ENCODE peak calls at places on chromosomes 12 and 14, in five cellular contexts. O is fibroblast of lung, K is RWPE2, H is IMR-90, F is lower lobe of right lung. P is an unnamed sample.

GRCh38 chr14:21514341-21514740 is 3.2 kb upstream of the METTL3 start:
- DNase-seq in H (no peak), K (no peak), O (no peak), F (no peak), P (no peak)

GRCh38 chr12:112839386-112839972 is 47.9 kb downstream of the RPH3A start:
- DNase-seq in O (peak; percentile 4), F (no peak), H (peak; percentile 47), K (no peak), P (peak; percentile 60)

GRCh38 chr12:25197608-25198007 is 2.6 kb downstream of the ETFRF1 start:
- DNase-seq in K (no peak), O (no peak), H (no peak), F (no peak), P (no peak)

GRCh38 chr12:20368653-20369163 is 371 bp downstream of the PDE3A start:
- DNase-seq in F (no peak), O (peak; percentile 57), H (peak; percentile 37), K (no peak), P (peak; percentile 66)

GRCh38 chr12:33472299-33472698 is 32.7 kb upstream of the SYT10 start:
- DNase-seq in O (no peak), K (no peak), H (no peak), F (no peak), P (no peak)

GRCh38 chr14:31939934-31940333 is 137.2 kb upstream of the ARHGAP5 start:
- DNase-seq in F (no peak), H (no peak), K (no peak), O (no peak), P (no peak)

GRCh38 chr14:103126873-103127304 is 3.6 kb downstream of the TNFAIP2 start:
- DNase-seq in O (no peak), F (peak; percentile 78), K (no peak), H (no peak), P (no peak)

GRCh38 chr12:54340845-54341244 is 15.9 kb downstream of the COPZ1 start:
- DNase-seq in H (no peak), O (no peak), F (no peak), K (no peak), P (no peak)

GRCh38 chr12:54419088-54419887 is at the start of gene ITGA5:
- DNase-seq in K (peak; percentile 87), F (peak; percentile 81), H (peak; percentile 69), O (peak; percentile 81), P (no peak)

GRCh38 chr12:65739606-65740005 is 84.7 kb upstream of the HMGA2 start:
- DNase-seq in H (no peak), O (no peak), F (no peak), K (no peak), P (no peak)

GRCh38 chr12:32549675-32550079 is 129.4 kb upstream of the DNM1L start:
- DNase-seq in F (no peak), K (no peak), O (peak; percentile 67), H (peak; percentile 61), P (no peak)

GRCh38 chr12:52496054-52496453 is 3.0 kb upstream of the KRT6A start:
- DNase-seq in O (no peak), F (no peak), K (no peak), H (no peak), P (no peak)

GRCh38 chr14:36827861-36828260 is 166.2 kb downstream of the PAX9 start:
- DNase-seq in K (no peak), O (no peak), H (no peak), F (no peak), P (no peak)

GRCh38 chr12:113862570-113863454 is 103.3 kb downstream of the RBM19 start:
- DNase-seq in F (no peak), O (peak; percentile 87), K (no peak), H (peak; percentile 94), P (peak; percentile 25)

GRCh38 chr12:65015850-65016249 is 105.3 kb downstream of the WIF1 start:
- DNase-seq in O (no peak), H (no peak), F (no peak), K (no peak), P (no peak)

GRCh38 chr12:122987086-122987951 is 6.8 kb downstream of the ARL6IP4 start:
- DNase-seq in F (no peak), O (no peak), K (no peak), H (no peak), P (no peak)

GRCh38 chr14:94364037-94364436 is 24.4 kb downstream of the SERPINA1 start:
- DNase-seq in O (no peak), F (no peak), H (no peak), K (no peak), P (no peak)

GRCh38 chr12:48980953-48981756 is 3.0 kb downstream of the WNT1 start:
- DNase-seq in O (no peak), F (peak; percentile 57), H (peak; percentile 29), K (peak; percentile 63), P (no peak)

GRCh38 chr14:102590667-102591099 is 1.8 kb upstream of the RCOR1 start:
- DNase-seq in K (no peak), O (peak; percentile 53), H (peak; percentile 23), F (peak; percentile 55), P (no peak)

GRCh38 chr14:28754209-28754985 is 12.2 kb upstream of the FOXG1 start:
- DNase-seq in O (peak; percentile 57), F (no peak), H (peak; percentile 48), K (no peak), P (no peak)

GRCh38 chr12:41008472-41008871 is 179.6 kb upstream of the PDZRN4 start:
- DNase-seq in K (no peak), F (no peak), O (no peak), H (no peak), P (no peak)

GRCh38 chr12:127360580-127360979 is 906.4 kb upstream of the TMEM132C start:
- DNase-seq in K (no peak), F (no peak), H (no peak), O (no peak), P (no peak)

GRCh38 chr14:100155049-100155621 is 4.3 kb downstream of the DEGS2 start:
- DNase-seq in K (no peak), H (no peak), F (no peak), O (peak; percentile 15), P (peak; percentile 79)

GRCh38 chr14:81565441-81566290 is 32.0 kb upstream of the SEL1L start:
- DNase-seq in H (no peak), K (no peak), O (peak; percentile 14), F (no peak), P (no peak)

GRCh38 chr12:64781374-64782029 is 22.3 kb upstream of the GNS start:
- DNase-seq in K (no peak), F (peak; percentile 50), O (no peak), H (no peak), P (no peak)

GRCh38 chr12:112199136-112199535 is 73.8 kb downstream of the TRAFD1 start:
- DNase-seq in H (peak; percentile 18), F (no peak), O (no peak), K (no peak), P (no peak)

GRCh38 chr12:109134186-109134917 is 18.0 kb downstream of the ACACB start:
- DNase-seq in H (no peak), K (no peak), O (peak; percentile 72), F (no peak), P (no peak)
- H3K4me1 ChIP-seq in H (peaks cover 4% of the 10 kb centered on the region), K (no peaks in the 10 kb centered on the region), O (no peaks in the 10 kb centered on the region), F (peaks cover 10% of the 10 kb centered on the region), P (peaks cover 5% of the 10 kb centered on the region)

GRCh38 chr12:104134882-104135281 is 3.1 kb downstream of the NFYB start:
- DNase-seq in K (no peak), H (no peak), F (no peak), O (no peak), P (no peak)

GRCh38 chr12:104130760-104131159 is 7.2 kb downstream of the NFYB start:
- DNase-seq in H (peak; percentile 28), F (no peak), K (no peak), O (no peak), P (no peak)

GRCh38 chr12:104133861-104134260 is 4.1 kb downstream of the NFYB start:
- DNase-seq in O (no peak), K (no peak), H (peak; percentile 41), F (no peak), P (no peak)

GRCh38 chr12:104132351-104132956 is 5.6 kb downstream of the NFYB start:
- DNase-seq in O (no peak), H (no peak), K (no peak), F (no peak), P (no peak)

DNA sequence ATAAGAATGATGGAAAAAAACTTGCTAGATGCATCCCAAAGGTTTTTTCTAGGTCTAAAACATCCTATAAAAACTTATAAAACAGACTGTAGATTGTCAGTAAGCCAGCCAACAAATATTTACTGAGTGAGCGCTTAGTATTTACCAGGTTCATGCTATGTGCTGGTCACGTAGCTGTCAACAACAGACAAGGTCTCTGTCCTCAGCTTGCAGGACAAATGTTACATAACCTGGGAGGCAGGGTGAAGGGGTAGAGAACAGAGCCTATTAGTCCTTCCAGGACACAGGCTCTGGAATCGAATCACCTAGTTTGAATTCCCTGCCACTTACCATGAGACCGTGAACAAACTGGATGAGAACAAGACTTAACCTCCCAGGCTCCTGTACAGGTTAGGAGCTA is 6.4 kb downstream of the NFYB start:
- DNase-seq in K (no peak), F (no peak), O (no peak), H (no peak), P (no peak)
- H3K36me3 ChIP-seq in K (peaks cover 86% of the 10 kb centered on the region), F (peaks cover 44% of the 10 kb centered on the region), O (peaks cover 7% of the 10 kb centered on the region), H (peaks cover 27% of the 10 kb centered on the region), P (peaks cover 66% of the 10 kb centered on the region)

GRCh38 chr12:1935242-1935641 is 16.8 kb upstream of the CACNA2D4 start:
- DNase-seq in H (no peak), F (no peak), K (no peak), O (no peak), P (no peak)
- H3K4me3 ChIP-seq in H (no peak overlapping the region), F (no peak overlapping the region), K (no peak overlapping the region), O (no peak overlapping the region), P (no peak overlapping the region)

GRCh38 chr12:101777476-101777875 is 38.2 kb upstream of the SYCP3 start:
- DNase-seq in F (no peak), K (no peak), H (no peak), O (no peak), P (no peak)
- H3K4me1 ChIP-seq in F (no peaks in the 10 kb centered on the region), K (no peaks in the 10 kb centered on the region), H (peaks cover 4% of the 10 kb centered on the region), O (peaks cover under 1% of the 10 kb centered on the region), P (no peaks in the 10 kb centered on the region)

GRCh38 chr12:119679490-119679889 is 11.6 kb downstream of the PRKAB1 start:
- DNase-seq in F (no peak), H (no peak), K (no peak), O (no peak), P (no peak)
- H3K36me3 ChIP-seq in F (peaks cover 79% of the 10 kb centered on the region), H (peaks cover 62% of the 10 kb centered on the region), K (peaks cover 75% of the 10 kb centered on the region), O (peaks cover 20% of the 10 kb centered on the region), P (peaks cover 81% of the 10 kb centered on the region)

P was measured in NT2/D1.